ENCODE peak calls at places on chromosomes 13 and 19, in four cellular contexts. One of them, this sample, is unnamed.

GRCh38 chr13:43567608-43568007 is 219.2 kb downstream of the ENOX1 start:
- DNase-seq in HepG2: no peak
- DNase-seq in GM12878: no peak
- DNase-seq in K562: no peak
- DNase-seq in this sample: no peak

GRCh38 chr13:97574926-97575325 is 141.0 kb downstream of the RAP2A start:
- DNase-seq in HepG2: peak; percentile 38
- DNase-seq in GM12878: no peak
- DNase-seq in K562: no peak
- DNase-seq in this sample: no peak

GRCh38 chr19:57675881-57676280 is 5.9 kb upstream of the ZNF551 start:
- DNase-seq in HepG2: no peak
- DNase-seq in GM12878: no peak
- DNase-seq in K562: no peak
- DNase-seq in this sample: no peak

GRCh38 chr19:57903298-57904174 is 12.9 kb downstream of the ZNF417 start:
- DNase-seq in HepG2: peak; percentile 40
- DNase-seq in GM12878: no peak
- DNase-seq in K562: peak; percentile 13
- DNase-seq in this sample: peak; percentile 42

GRCh38 chr13:111874981-111875380 is 192.0 kb upstream of the SOX1 start:
- DNase-seq in HepG2: no peak
- DNase-seq in GM12878: no peak
- DNase-seq in K562: no peak
- DNase-seq in this sample: no peak

GRCh38 chr13:105177265-105177900 is 1358.1 kb downstream of the EFNB2 start:
- DNase-seq in HepG2: no peak
- DNase-seq in GM12878: no peak
- DNase-seq in K562: no peak
- DNase-seq in this sample: no peak

GRCh38 chr19:33214621-33215020 is 11.0 kb downstream of the SLC7A10 start:
- DNase-seq in HepG2: peak; percentile 41
- DNase-seq in GM12878: no peak
- DNase-seq in K562: no peak
- DNase-seq in this sample: peak; percentile 65

GRCh38 chr13:52085416-52085815 is 43.5 kb downstream of the NEK5 start:
- DNase-seq in HepG2: no peak
- DNase-seq in GM12878: no peak
- DNase-seq in K562: no peak
- DNase-seq in this sample: no peak

GRCh38 chr19:2289714-2290435 is 7.9 kb upstream of the PEAK3 start:
- DNase-seq in HepG2: no peak
- DNase-seq in GM12878: peak; percentile 48
- DNase-seq in K562: peak; percentile 52
- DNase-seq in this sample: no peak

GRCh38 chr19:2602391-2603181 is 99.9 kb downstream of the GNG7 start:
- DNase-seq in HepG2: no peak
- DNase-seq in GM12878: no peak
- DNase-seq in K562: no peak
- DNase-seq in this sample: peak; percentile 87

GRCh38 chr13:113897161-113897560 is 33.3 kb upstream of the GAS6 start:
- DNase-seq in HepG2: peak; percentile 3
- DNase-seq in GM12878: no peak
- DNase-seq in K562: no peak
- DNase-seq in this sample: no peak

GRCh38 chr19:7088999-7089398 is 19.5 kb downstream of the ZNF557 start:
- DNase-seq in HepG2: no peak
- DNase-seq in GM12878: no peak
- DNase-seq in K562: no peak
- DNase-seq in this sample: no peak

DNA sequence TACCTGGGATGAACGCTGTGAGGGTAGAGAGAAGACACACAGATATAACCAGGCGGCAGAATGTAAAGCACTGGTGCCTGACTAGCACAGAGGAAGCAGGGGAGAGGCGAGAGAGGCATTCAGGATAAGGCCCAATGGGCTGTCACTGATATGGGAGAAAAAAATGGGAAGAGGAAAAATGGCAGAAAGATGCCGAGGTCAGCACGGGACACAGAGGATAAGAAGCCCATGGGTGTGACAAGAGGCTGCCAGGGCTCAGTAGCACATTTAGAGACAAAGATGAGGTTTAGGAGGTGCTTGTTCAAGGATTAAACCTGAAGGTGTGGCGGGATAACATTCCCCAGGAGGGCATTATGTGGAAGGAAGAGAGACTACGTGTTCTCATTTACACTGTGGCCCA is 5.6 kb downstream of the SMG9 start:
- DNase-seq in HepG2: no peak
- DNase-seq in GM12878: no peak
- DNase-seq in K562: no peak
- DNase-seq in this sample: no peak
- H3K4me3 ChIP-seq in HepG2: no peak overlapping the region
- H3K4me3 ChIP-seq in GM12878: peak overlapping the region; percentile 18
- H3K4me3 ChIP-seq in K562: no peak overlapping the region
- H3K4me3 ChIP-seq in this sample: no peak overlapping the region

GRCh38 chr19:55173717-55174409 is 6.2 kb downstream of the SYT5 start:
- DNase-seq in HepG2: peak; percentile 39
- DNase-seq in GM12878: no peak
- DNase-seq in K562: peak; percentile 91
- DNase-seq in this sample: peak; percentile 74
- TF ChIP-seq MXI1 in HepG2: no peak
- TF ChIP-seq MXI1 in GM12878: no peak
- TF ChIP-seq MXI1 in K562: no peak
- TF ChIP-seq MXI1 in this sample: no peak

GRCh38 chr13:66200555-66200954 is 1029.6 kb downstream of the PCDH9 start:
- DNase-seq in HepG2: no peak
- DNase-seq in GM12878: no peak
- DNase-seq in K562: no peak
- DNase-seq in this sample: no peak
- TF ChIP-seq YY1 in HepG2: no peak
- TF ChIP-seq YY1 in GM12878: no peak
- TF ChIP-seq YY1 in K562: no peak
- TF ChIP-seq YY1 in this sample: no peak

DNA sequence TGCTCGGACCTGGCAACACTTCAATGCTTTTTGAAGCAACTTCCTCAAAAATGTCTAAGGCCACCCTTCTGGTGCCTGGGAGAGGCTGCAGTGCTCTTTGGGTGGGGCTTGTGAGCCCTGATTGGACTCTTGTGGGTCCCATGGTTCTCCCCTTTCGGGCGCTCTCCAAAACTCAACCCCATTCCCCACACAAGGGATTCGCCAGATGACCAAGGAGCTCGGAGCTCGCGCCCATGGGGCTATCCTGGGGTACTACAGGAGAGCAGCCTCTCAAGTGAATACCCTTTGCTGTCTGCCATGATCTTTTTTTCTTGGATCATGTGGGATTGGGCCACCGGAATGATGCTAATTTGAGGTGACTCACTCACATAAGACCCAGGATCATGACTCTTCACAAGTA is 29.7 kb upstream of the KL start:
- DNase-seq in HepG2: no peak
- DNase-seq in GM12878: no peak
- DNase-seq in K562: no peak
- DNase-seq in this sample: no peak
- H3K4me3 ChIP-seq in HepG2: no peak overlapping the region
- H3K4me3 ChIP-seq in GM12878: no peak overlapping the region
- H3K4me3 ChIP-seq in K562: no peak overlapping the region
- H3K4me3 ChIP-seq in this sample: no peak overlapping the region

GRCh38 chr13:26971990-26972888 is 199.4 kb downstream of the USP12 start:
- DNase-seq in HepG2: peak; percentile 74
- DNase-seq in GM12878: no peak
- DNase-seq in K562: peak; percentile 24
- DNase-seq in this sample: no peak

GRCh38 chr13:26965976-26966375 is 205.4 kb upstream of the GPR12 start:
- DNase-seq in HepG2: no peak
- DNase-seq in GM12878: no peak
- DNase-seq in K562: no peak
- DNase-seq in this sample: no peak

GRCh38 chr13:26965058-26965380 is 204.4 kb upstream of the GPR12 start:
- DNase-seq in HepG2: no peak
- DNase-seq in GM12878: no peak
- DNase-seq in K562: no peak
- DNase-seq in this sample: no peak

GRCh38 chr13:26967119-26968038 is 204.2 kb downstream of the USP12 start:
- DNase-seq in HepG2: no peak
- DNase-seq in GM12878: no peak
- DNase-seq in K562: no peak
- DNase-seq in this sample: peak; percentile 63

DNA sequence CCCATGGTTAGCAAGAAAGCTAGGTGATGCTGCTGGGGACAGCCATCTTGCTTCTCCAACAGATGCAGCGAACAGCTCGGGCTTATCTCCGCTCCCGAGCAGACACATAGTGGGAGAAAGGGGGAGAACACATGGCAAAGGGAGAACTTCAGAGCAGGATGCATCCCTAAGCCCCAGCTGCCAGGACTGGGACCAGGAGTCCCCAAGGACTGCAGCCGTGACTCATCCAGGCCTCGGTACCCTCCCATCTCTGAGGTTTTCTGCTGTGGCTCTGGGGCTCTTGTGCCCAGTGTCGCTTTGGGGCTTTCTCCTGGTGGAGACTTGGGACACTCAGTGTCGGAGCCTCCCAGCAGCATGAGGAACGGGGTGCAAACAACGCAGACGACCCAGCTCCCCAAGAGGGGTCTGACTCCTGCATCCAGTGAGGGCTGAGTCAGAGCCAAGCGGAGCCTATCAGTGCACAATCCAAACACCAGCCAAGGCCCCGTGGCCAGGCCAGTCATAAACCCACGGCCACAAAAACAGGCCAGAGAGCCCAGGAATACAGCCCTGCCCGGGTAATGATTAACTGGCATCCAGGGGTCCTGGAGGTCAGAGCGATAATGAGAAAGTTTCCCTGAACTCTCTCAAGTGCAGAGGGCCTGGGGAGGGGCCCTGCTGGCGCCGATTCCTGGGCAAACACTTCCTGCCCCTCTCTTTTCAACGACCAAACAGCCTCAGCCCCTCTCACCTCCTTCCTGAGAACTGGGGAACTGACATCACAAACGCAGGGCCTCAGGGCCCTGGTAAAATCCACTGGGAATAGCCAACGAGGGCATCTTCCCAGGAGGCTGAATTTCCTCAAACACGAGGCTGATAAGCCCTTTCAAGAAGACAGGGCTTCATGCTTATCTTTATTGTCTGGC is 202.9 kb downstream of the USP12 start:
- DNase-seq in HepG2: peak; percentile 94
- DNase-seq in GM12878: no peak
- DNase-seq in K562: peak; percentile 14
- DNase-seq in this sample: no peak
- TF ChIP-seq MXI1 in HepG2: peak; percentile 36
- TF ChIP-seq MXI1 in GM12878: no peak
- TF ChIP-seq MXI1 in K562: no peak
- TF ChIP-seq MXI1 in this sample: no peak

DNA sequence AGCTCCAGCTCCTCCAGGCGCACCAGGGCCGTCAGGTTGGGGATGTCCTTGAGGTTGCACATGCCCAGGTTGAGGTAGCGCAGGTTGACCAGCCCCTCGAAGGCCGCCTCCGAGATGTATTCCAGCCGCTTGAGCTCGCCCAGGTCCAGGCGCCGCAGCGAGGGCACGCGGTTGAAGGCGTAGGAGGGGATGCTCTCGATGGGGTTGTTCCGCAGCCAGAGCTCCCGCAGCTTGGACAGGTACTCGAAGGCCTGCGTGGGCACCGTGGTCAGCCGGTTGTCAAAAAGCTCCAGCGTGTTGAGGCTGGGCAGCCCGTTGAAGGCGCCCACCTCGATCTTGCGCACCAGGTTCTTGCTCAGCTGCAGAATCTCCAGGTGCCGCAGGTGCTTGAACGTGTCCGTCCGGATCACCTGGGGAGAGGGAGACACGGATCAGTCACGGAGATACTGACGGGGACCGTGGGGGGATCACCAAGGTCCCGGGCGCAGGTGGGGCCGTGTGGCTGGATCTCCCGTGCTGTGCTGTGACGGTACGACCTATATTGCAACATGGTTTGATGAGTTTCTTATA is 5.4 kb upstream of the ASPDH start:
- DNase-seq in HepG2: no peak
- DNase-seq in GM12878: no peak
- DNase-seq in K562: no peak
- DNase-seq in this sample: no peak
- TF ChIP-seq YY1 in HepG2: no peak
- TF ChIP-seq YY1 in GM12878: no peak
- TF ChIP-seq YY1 in K562: no peak
- TF ChIP-seq YY1 in this sample: no peak

GRCh38 chr19:47626238-47626637 is 17.3 kb downstream of the BICRA start:
- DNase-seq in HepG2: no peak
- DNase-seq in GM12878: no peak
- DNase-seq in K562: no peak
- DNase-seq in this sample: no peak
- H3K4me3 ChIP-seq in HepG2: no peak overlapping the region
- H3K4me3 ChIP-seq in GM12878: no peak overlapping the region
- H3K4me3 ChIP-seq in K562: no peak overlapping the region
- H3K4me3 ChIP-seq in this sample: no peak overlapping the region

GRCh38 chr19:19873381-19873780 is 7.7 kb downstream of the ZNF253 start:
- DNase-seq in HepG2: no peak
- DNase-seq in GM12878: no peak
- DNase-seq in K562: no peak
- DNase-seq in this sample: no peak
- TF ChIP-seq MXI1 in HepG2: no peak
- TF ChIP-seq MXI1 in GM12878: no peak
- TF ChIP-seq MXI1 in K562: no peak
- TF ChIP-seq MXI1 in this sample: no peak

DNA sequence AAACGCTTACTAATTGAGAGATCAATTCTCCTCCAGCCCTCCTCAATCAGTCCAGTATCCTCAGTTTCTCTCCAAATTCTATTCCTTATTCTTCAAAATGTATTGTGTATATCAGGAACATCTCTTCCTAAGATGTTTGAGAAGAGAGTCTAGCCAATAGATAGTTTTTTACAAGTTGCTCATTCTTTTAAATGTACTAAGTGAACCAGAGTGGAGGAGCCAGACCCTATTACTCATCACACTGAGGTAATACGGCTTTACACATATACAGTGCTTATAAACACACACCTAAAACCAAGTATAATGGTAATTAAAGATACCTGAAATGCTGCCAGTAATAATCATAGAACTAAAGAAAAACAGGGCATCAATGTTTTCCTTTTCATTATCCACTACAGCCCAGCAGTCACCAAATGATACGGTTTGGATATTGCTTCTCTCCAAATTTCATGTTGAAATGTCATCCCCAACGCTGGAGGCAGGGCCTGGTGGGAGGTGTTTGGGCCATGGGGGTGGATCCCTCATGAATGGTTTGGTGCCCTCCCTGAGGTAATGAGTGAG is 45.2 kb upstream of the HMGB1 start:
- DNase-seq in HepG2: no peak
- DNase-seq in GM12878: no peak
- DNase-seq in K562: no peak
- DNase-seq in this sample: no peak
- TF ChIP-seq YY1 in HepG2: no peak
- TF ChIP-seq YY1 in GM12878: no peak
- TF ChIP-seq YY1 in K562: no peak
- TF ChIP-seq YY1 in this sample: no peak

GRCh38 chr13:29411493-29411892 is 184.0 kb downstream of the SLC7A1 start:
- DNase-seq in HepG2: no peak
- DNase-seq in GM12878: no peak
- DNase-seq in K562: no peak
- DNase-seq in this sample: no peak
- H3K4me3 ChIP-seq in HepG2: no peak overlapping the region
- H3K4me3 ChIP-seq in GM12878: no peak overlapping the region
- H3K4me3 ChIP-seq in K562: no peak overlapping the region
- H3K4me3 ChIP-seq in this sample: no peak overlapping the region